ENCODE peak calls at places on chromosomes 6 and 20, in five cellular contexts. One of them, this sample, is unnamed.

GRCh38 chr6:16336056-16336810 is 97.8 kb downstream of the GMPR start:
- DNase-seq in choroid plexus epithelial cell: no peak
- DNase-seq in omental fat pad: no peak
- DNase-seq in fibroblast of mammary gland: no peak
- DNase-seq in nephron progenitor cell: no peak
- DNase-seq in this sample: no peak

GRCh38 chr6:128259735-128260685 is 260.4 kb downstream of the PTPRK start:
- DNase-seq in omental fat pad: no peak
- DNase-seq in nephron progenitor cell: no peak
- DNase-seq in choroid plexus epithelial cell: peak
- DNase-seq in fibroblast of mammary gland: no peak
- DNase-seq in this sample: no peak

GRCh38 chr6:43243649-43244321 is 504 bp downstream of the TTBK1 start:
- DNase-seq in omental fat pad: no peak
- DNase-seq in fibroblast of mammary gland: no peak
- DNase-seq in choroid plexus epithelial cell: no peak
- DNase-seq in nephron progenitor cell: no peak
- DNase-seq in this sample: no peak

GRCh38 chr6:37679539-37680476 is 17.9 kb downstream of the MDGA1 start:
- DNase-seq in choroid plexus epithelial cell: no peak
- DNase-seq in omental fat pad: no peak
- DNase-seq in nephron progenitor cell: peak
- DNase-seq in fibroblast of mammary gland: no peak
- DNase-seq in this sample: no peak

GRCh38 chr6:14270142-14270893 is 152.7 kb downstream of the CD83 start:
- DNase-seq in nephron progenitor cell: no peak
- DNase-seq in omental fat pad: no peak
- DNase-seq in choroid plexus epithelial cell: no peak
- DNase-seq in fibroblast of mammary gland: no peak
- DNase-seq in this sample: no peak

GRCh38 chr6:53189554-53189953 is 40.9 kb upstream of the GCM1 start:
- DNase-seq in fibroblast of mammary gland: peak
- DNase-seq in nephron progenitor cell: no peak
- DNase-seq in choroid plexus epithelial cell: peak
- DNase-seq in omental fat pad: no peak
- DNase-seq in this sample: no peak

GRCh38 chr6:168332020-168332419 is 12.4 kb upstream of the DACT2 start:
- DNase-seq in fibroblast of mammary gland: no peak
- DNase-seq in choroid plexus epithelial cell: no peak
- DNase-seq in nephron progenitor cell: no peak
- DNase-seq in omental fat pad: no peak
- DNase-seq in this sample: no peak

GRCh38 chr6:150139533-150139932 is 3.3 kb upstream of the PPP1R14C start:
- DNase-seq in nephron progenitor cell: no peak
- DNase-seq in omental fat pad: no peak
- DNase-seq in choroid plexus epithelial cell: no peak
- DNase-seq in fibroblast of mammary gland: no peak
- DNase-seq in this sample: no peak

GRCh38 chr6:20681243-20681684 is 147.0 kb downstream of the CDKAL1 start:
- DNase-seq in fibroblast of mammary gland: no peak
- DNase-seq in choroid plexus epithelial cell: no peak
- DNase-seq in omental fat pad: no peak
- DNase-seq in nephron progenitor cell: no peak
- DNase-seq in this sample: peak

GRCh38 chr6:37052027-37052628 is 46.7 kb downstream of the FGD2 start:
- DNase-seq in fibroblast of mammary gland: no peak
- DNase-seq in choroid plexus epithelial cell: no peak
- DNase-seq in omental fat pad: no peak
- DNase-seq in nephron progenitor cell: no peak
- DNase-seq in this sample: peak

GRCh38 chr20:19745106-19745505 is 13.0 kb upstream of the RIN2 start:
- DNase-seq in nephron progenitor cell: no peak
- DNase-seq in omental fat pad: no peak
- DNase-seq in choroid plexus epithelial cell: no peak
- DNase-seq in fibroblast of mammary gland: no peak
- DNase-seq in this sample: no peak

GRCh38 chr20:21047981-21048380 is 58.2 kb downstream of the LINC00237 start:
- DNase-seq in nephron progenitor cell: no peak
- DNase-seq in fibroblast of mammary gland: no peak
- DNase-seq in choroid plexus epithelial cell: no peak
- DNase-seq in omental fat pad: no peak
- DNase-seq in this sample: no peak

GRCh38 chr20:20303320-20303719 is 64.6 kb upstream of the INSM1 start:
- DNase-seq in nephron progenitor cell: no peak
- DNase-seq in choroid plexus epithelial cell: no peak
- DNase-seq in omental fat pad: no peak
- DNase-seq in fibroblast of mammary gland: no peak
- DNase-seq in this sample: no peak

GRCh38 chr20:32004963-32005362 is 5.3 kb upstream of the CCM2L start:
- DNase-seq in choroid plexus epithelial cell: peak
- DNase-seq in nephron progenitor cell: no peak
- DNase-seq in omental fat pad: no peak
- DNase-seq in fibroblast of mammary gland: peak
- DNase-seq in this sample: no peak

GRCh38 chr6:10369896-10370295 is 45.0 kb downstream of the TFAP2A start:
- DNase-seq in choroid plexus epithelial cell: no peak
- DNase-seq in omental fat pad: no peak
- DNase-seq in fibroblast of mammary gland: no peak
- DNase-seq in nephron progenitor cell: no peak
- DNase-seq in this sample: no peak

GRCh38 chr6:15077964-15078363 is 167.9 kb upstream of the JARID2 start:
- DNase-seq in choroid plexus epithelial cell: no peak
- DNase-seq in fibroblast of mammary gland: no peak
- DNase-seq in nephron progenitor cell: no peak
- DNase-seq in omental fat pad: no peak
- DNase-seq in this sample: no peak

GRCh38 chr6:25088513-25088912 is 152.8 kb upstream of the RIPOR2 start:
- DNase-seq in nephron progenitor cell: no peak
- DNase-seq in omental fat pad: no peak
- DNase-seq in fibroblast of mammary gland: no peak
- DNase-seq in choroid plexus epithelial cell: peak
- DNase-seq in this sample: no peak

GRCh38 chr6:107819976-107820551 is 4.0 kb downstream of the SCML4 start:
- DNase-seq in omental fat pad: no peak
- DNase-seq in fibroblast of mammary gland: no peak
- DNase-seq in nephron progenitor cell: peak
- DNase-seq in choroid plexus epithelial cell: peak
- DNase-seq in this sample: peak

GRCh38 chr6:17768388-17768787 is 61.7 kb upstream of the NUP153 start:
- DNase-seq in fibroblast of mammary gland: peak
- DNase-seq in nephron progenitor cell: peak
- DNase-seq in choroid plexus epithelial cell: peak
- DNase-seq in omental fat pad: no peak
- DNase-seq in this sample: no peak

GRCh38 chr6:84193140-84193708 is 34.2 kb downstream of the CEP162 start:
- DNase-seq in fibroblast of mammary gland: peak
- DNase-seq in nephron progenitor cell: no peak
- DNase-seq in omental fat pad: no peak
- DNase-seq in choroid plexus epithelial cell: peak
- DNase-seq in this sample: no peak

GRCh38 chr6:28864321-28864923 is 59.4 kb downstream of the TRIM27 start:
- DNase-seq in nephron progenitor cell: no peak
- DNase-seq in choroid plexus epithelial cell: peak
- DNase-seq in omental fat pad: no peak
- DNase-seq in fibroblast of mammary gland: no peak
- DNase-seq in this sample: no peak
- TF ChIP-seq CTCF in nephron progenitor cell: no peak
- TF ChIP-seq CTCF in choroid plexus epithelial cell: peak
- TF ChIP-seq CTCF in omental fat pad: no peak
- TF ChIP-seq CTCF in fibroblast of mammary gland: no peak
- TF ChIP-seq CTCF in this sample: no peak

GRCh38 chr6:32983964-32984638 is 15.7 kb downstream of the BRD2 start:
- DNase-seq in fibroblast of mammary gland: no peak
- DNase-seq in omental fat pad: no peak
- DNase-seq in choroid plexus epithelial cell: no peak
- DNase-seq in nephron progenitor cell: no peak
- DNase-seq in this sample: no peak

GRCh38 chr6:32982084-32982701 is 13.8 kb downstream of the BRD2 start:
- DNase-seq in choroid plexus epithelial cell: no peak
- DNase-seq in omental fat pad: no peak
- DNase-seq in fibroblast of mammary gland: peak
- DNase-seq in nephron progenitor cell: no peak
- DNase-seq in this sample: no peak

GRCh38 chr6:32984639-32985389 is 16.4 kb downstream of the BRD2 start:
- DNase-seq in omental fat pad: peak
- DNase-seq in fibroblast of mammary gland: peak
- DNase-seq in nephron progenitor cell: peak
- DNase-seq in choroid plexus epithelial cell: peak
- DNase-seq in this sample: peak

GRCh38 chr6:32982702-32983492 is 14.5 kb downstream of the BRD2 start:
- DNase-seq in nephron progenitor cell: no peak
- DNase-seq in fibroblast of mammary gland: no peak
- DNase-seq in choroid plexus epithelial cell: no peak
- DNase-seq in omental fat pad: no peak
- DNase-seq in this sample: no peak

DNA sequence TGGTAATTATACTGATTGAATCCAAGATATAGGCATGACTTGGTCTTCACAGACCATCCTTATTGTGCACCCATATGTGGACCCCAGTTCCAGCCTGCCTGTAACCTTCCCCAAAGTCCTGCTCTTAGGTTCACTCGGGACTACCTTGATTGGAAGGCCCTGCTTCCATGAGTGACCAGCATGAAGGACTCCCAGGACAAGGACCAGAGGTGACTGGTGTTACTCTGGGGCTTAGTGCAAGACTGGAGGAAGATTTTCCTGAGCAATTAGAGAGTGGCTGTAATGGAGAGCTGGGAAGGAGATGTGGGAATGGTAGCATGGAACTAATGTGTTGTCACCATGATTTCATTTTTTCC is 15.1 kb downstream of the BRD2 start:
- DNase-seq in choroid plexus epithelial cell: no peak
- DNase-seq in nephron progenitor cell: no peak
- DNase-seq in fibroblast of mammary gland: no peak
- DNase-seq in omental fat pad: no peak
- DNase-seq in this sample: no peak
- TF ChIP-seq CTCF in choroid plexus epithelial cell: no peak
- TF ChIP-seq CTCF in nephron progenitor cell: no peak
- TF ChIP-seq CTCF in fibroblast of mammary gland: no peak
- TF ChIP-seq CTCF in omental fat pad: no peak
- TF ChIP-seq CTCF in this sample: no peak

GRCh38 chr6:13053080-13053479 is 275.3 kb downstream of the TBC1D7 start:
- DNase-seq in fibroblast of mammary gland: no peak
- DNase-seq in nephron progenitor cell: no peak
- DNase-seq in choroid plexus epithelial cell: no peak
- DNase-seq in omental fat pad: no peak
- DNase-seq in this sample: no peak

GRCh38 chr6:13045676-13046075 is 282.7 kb downstream of the TBC1D7 start:
- DNase-seq in fibroblast of mammary gland: no peak
- DNase-seq in nephron progenitor cell: no peak
- DNase-seq in choroid plexus epithelial cell: no peak
- DNase-seq in omental fat pad: no peak
- DNase-seq in this sample: no peak

GRCh38 chr6:13046084-13046483 is 282.3 kb downstream of the TBC1D7 start:
- DNase-seq in nephron progenitor cell: no peak
- DNase-seq in omental fat pad: no peak
- DNase-seq in choroid plexus epithelial cell: no peak
- DNase-seq in fibroblast of mammary gland: no peak
- DNase-seq in this sample: no peak

GRCh38 chr6:13048113-13048512 is 280.2 kb downstream of the TBC1D7 start:
- DNase-seq in omental fat pad: no peak
- DNase-seq in choroid plexus epithelial cell: no peak
- DNase-seq in fibroblast of mammary gland: peak
- DNase-seq in nephron progenitor cell: no peak
- DNase-seq in this sample: no peak

GRCh38 chr6:13049666-13050254 is 278.6 kb downstream of the TBC1D7 start:
- DNase-seq in omental fat pad: no peak
- DNase-seq in choroid plexus epithelial cell: no peak
- DNase-seq in nephron progenitor cell: no peak
- DNase-seq in fibroblast of mammary gland: no peak
- DNase-seq in this sample: no peak
- TF ChIP-seq CTCF in omental fat pad: no peak
- TF ChIP-seq CTCF in choroid plexus epithelial cell: no peak
- TF ChIP-seq CTCF in nephron progenitor cell: no peak
- TF ChIP-seq CTCF in fibroblast of mammary gland: no peak
- TF ChIP-seq CTCF in this sample: no peak

GRCh38 chr20:10316582-10316981 is 98.0 kb downstream of the SNAP25 start:
- DNase-seq in nephron progenitor cell: no peak
- DNase-seq in choroid plexus epithelial cell: no peak
- DNase-seq in omental fat pad: no peak
- DNase-seq in fibroblast of mammary gland: no peak
- DNase-seq in this sample: peak
- TF ChIP-seq CTCF in nephron progenitor cell: no peak
- TF ChIP-seq CTCF in choroid plexus epithelial cell: peak
- TF ChIP-seq CTCF in omental fat pad: no peak
- TF ChIP-seq CTCF in fibroblast of mammary gland: peak
- TF ChIP-seq CTCF in this sample: peak

GRCh38 chr6:6584310-6585002 is 4.1 kb upstream of the LY86 start:
- DNase-seq in choroid plexus epithelial cell: no peak
- DNase-seq in fibroblast of mammary gland: no peak
- DNase-seq in nephron progenitor cell: no peak
- DNase-seq in omental fat pad: no peak
- DNase-seq in this sample: no peak
- TF ChIP-seq CTCF in choroid plexus epithelial cell: no peak
- TF ChIP-seq CTCF in fibroblast of mammary gland: no peak
- TF ChIP-seq CTCF in nephron progenitor cell: no peak
- TF ChIP-seq CTCF in omental fat pad: no peak
- TF ChIP-seq CTCF in this sample: no peak

DNA sequence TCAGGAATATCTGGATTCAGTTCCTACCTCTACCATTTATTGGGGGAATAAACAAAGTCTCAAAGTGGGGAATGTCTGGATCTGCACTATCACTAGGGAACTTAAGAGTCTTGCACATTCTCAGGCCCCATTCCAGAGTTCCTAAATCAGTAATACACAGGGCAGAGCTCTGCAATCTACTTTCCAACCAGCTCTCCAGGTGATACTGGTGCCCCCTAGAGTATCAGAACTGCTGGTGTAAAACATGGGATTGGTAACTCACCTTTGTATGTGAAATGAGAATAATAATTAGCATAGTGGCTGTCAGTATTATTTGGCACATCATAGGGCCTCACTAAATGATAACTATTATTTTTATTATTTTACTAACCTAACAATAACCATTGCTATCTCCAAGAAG is 278.8 kb upstream of the IMPG1 start:
- DNase-seq in nephron progenitor cell: no peak
- DNase-seq in choroid plexus epithelial cell: no peak
- DNase-seq in fibroblast of mammary gland: no peak
- DNase-seq in omental fat pad: no peak
- DNase-seq in this sample: no peak
- TF ChIP-seq CTCF in nephron progenitor cell: peak
- TF ChIP-seq CTCF in choroid plexus epithelial cell: no peak
- TF ChIP-seq CTCF in fibroblast of mammary gland: no peak
- TF ChIP-seq CTCF in omental fat pad: no peak
- TF ChIP-seq CTCF in this sample: no peak

GRCh38 chr6:97586344-97586743 is 303.3 kb upstream of the MMS22L start:
- DNase-seq in choroid plexus epithelial cell: peak
- DNase-seq in omental fat pad: no peak
- DNase-seq in fibroblast of mammary gland: peak
- DNase-seq in nephron progenitor cell: no peak
- DNase-seq in this sample: no peak
- TF ChIP-seq CTCF in choroid plexus epithelial cell: peak
- TF ChIP-seq CTCF in omental fat pad: no peak
- TF ChIP-seq CTCF in fibroblast of mammary gland: no peak
- TF ChIP-seq CTCF in nephron progenitor cell: peak
- TF ChIP-seq CTCF in this sample: no peak